ENCODE peak calls at places on chromosomes 3 and 15, in four cellular contexts. V is neuronal stem cell, I is fibroblast of lung, D is astrocyte. F is an unnamed sample.

GRCh38 chr15:92393287-92393993 is at the start of gene ST8SIA2:
- DNase-seq in I (peak; percentile 3), D (peak; percentile 28), V (peak; percentile 75), F (peak; percentile 68)

GRCh38 chr3:147341727-147342126 is 64.6 kb downstream of the ZIC4 start:
- DNase-seq in I (no peak), V (no peak), D (no peak), F (no peak)

GRCh38 chr3:47433796-47434195 is 41.9 kb downstream of the SCAP start:
- DNase-seq in V (no peak), I (no peak), D (no peak), F (no peak)

GRCh38 chr3:172161959-172162358 is 122.6 kb downstream of the FNDC3B start:
- DNase-seq in D (no peak), V (no peak), I (no peak), F (no peak)

GRCh38 chr3:47512416-47513124 is 942 bp downstream of the ELP6 start:
- DNase-seq in V (no peak), D (no peak), I (peak; percentile 25), F (peak; percentile 37)

GRCh38 chr3:134423153-134423552 is 48.9 kb upstream of the AMOTL2 start:
- DNase-seq in I (peak; percentile 69), V (no peak), D (no peak), F (no peak)

GRCh38 chr3:17302774-17303173 is 418.0 kb downstream of the PLCL2 start:
- DNase-seq in D (peak; percentile 62), I (peak; percentile 69), V (no peak), F (no peak)

GRCh38 chr3:50154840-50155490 is at the start of gene SEMA3F:
- DNase-seq in I (peak; percentile 60), D (peak; percentile 51), V (peak; percentile 76), F (peak; percentile 87)

GRCh38 chr3:43378066-43378935 is 92.0 kb downstream of the SNRK start:
- DNase-seq in D (peak; percentile 13), I (peak; percentile 31), V (no peak), F (peak; percentile 62)

GRCh38 chr3:57597973-57598351 is 818 bp upstream of the ARF4 start:
- DNase-seq in V (no peak), I (no peak), D (no peak), F (peak; percentile 64)

DNA sequence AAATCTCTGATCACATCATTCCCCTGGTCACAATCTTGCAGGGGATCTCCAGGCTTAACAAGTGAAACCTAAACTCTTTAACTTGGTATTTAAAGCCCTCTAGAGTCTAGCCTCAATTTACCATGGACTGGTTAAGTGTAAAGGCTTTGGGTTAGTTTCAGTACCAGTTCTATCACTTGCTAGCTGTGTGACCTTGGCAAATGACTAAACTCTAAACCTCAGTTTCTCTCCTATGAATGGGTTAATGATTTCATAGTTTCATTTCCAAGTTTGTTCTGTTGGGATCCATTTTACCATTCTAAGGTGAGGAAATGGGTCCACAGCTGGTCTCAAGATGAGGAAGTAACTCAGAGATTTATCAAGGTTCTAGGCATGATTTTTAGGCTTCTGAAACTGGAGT is 38.8 kb upstream of the TIMP4 start:
- DNase-seq in V (no peak), I (no peak), D (no peak), F (no peak)
- H3K4me2 ChIP-seq in V (no peak overlapping the region), I (no peak overlapping the region), D (no peak overlapping the region), F (no peak overlapping the region)

DNA sequence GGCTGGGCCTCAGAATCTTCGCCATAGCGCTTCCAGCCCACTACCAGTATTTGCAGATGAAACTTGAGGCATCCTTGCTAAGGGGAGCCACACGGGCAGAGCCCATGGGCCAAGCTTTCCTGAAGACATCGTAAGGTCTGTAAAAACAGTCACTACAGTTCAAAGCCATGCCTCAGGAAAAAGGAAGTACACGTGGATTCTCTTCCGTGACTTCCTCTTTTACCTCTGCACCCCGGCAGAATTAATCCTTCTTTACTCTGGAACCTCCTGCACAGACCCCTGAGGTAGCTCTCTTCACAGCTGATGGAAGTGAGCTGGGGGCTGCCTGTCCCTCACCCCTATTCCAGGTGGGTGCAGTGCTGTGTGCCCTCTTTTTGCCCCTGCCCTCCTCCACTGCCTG is 129.2 kb downstream of the CHDH start:
- DNase-seq in V (no peak), D (no peak), I (no peak), F (no peak)
- H3K36me3 ChIP-seq in V (no peaks in the 10 kb centered on the region), D (no peaks in the 10 kb centered on the region), I (no peaks in the 10 kb centered on the region), F (no peaks in the 10 kb centered on the region)

GRCh38 chr15:55485273-55485672 is 22.8 kb downstream of the DNAAF4 start:
- DNase-seq in V (no peak), I (no peak), D (peak; percentile 15), F (no peak)
- H3K4me2 ChIP-seq in V (no peak overlapping the region), I (no peak overlapping the region), D (no peak overlapping the region), F (no peak overlapping the region)

GRCh38 chr3:52233968-52234367 is 5.0 kb downstream of the TWF2 start:
- DNase-seq in I (no peak), V (no peak), D (no peak), F (no peak)
- H3K36me3 ChIP-seq in I (peaks cover 37% of the 10 kb centered on the region), V (peaks cover 14% of the 10 kb centered on the region), D (peaks cover 11% of the 10 kb centered on the region), F (no peaks in the 10 kb centered on the region)

DNA sequence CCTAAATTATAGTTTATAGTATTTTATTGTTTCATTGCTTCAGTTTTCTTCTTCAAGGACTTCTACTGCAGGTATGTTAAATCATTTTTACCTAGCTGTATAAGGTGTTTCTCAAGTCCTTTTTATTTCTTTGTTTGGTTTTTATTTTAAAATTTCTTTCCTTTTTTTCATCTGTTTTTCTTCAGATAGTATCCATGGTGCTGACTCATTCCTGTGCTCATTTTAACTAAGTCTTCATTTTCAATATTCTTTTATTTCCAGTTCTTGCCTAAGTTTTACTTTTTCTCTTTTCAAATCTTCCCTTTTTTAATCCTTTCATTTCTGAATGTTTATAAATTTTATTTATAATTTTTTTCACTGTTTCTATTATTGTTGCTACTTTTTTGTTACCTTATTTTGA is 42.3 kb upstream of the STIMATE start:
- DNase-seq in D (no peak), V (no peak), I (no peak), F (no peak)
- H3K4me2 ChIP-seq in D (no peak overlapping the region), V (no peak overlapping the region), I (no peak overlapping the region), F (no peak overlapping the region)

GRCh38 chr3:66443404-66443803 is 57.4 kb downstream of the LRIG1 start:
- DNase-seq in V (no peak), D (no peak), I (no peak), F (no peak)

GRCh38 chr3:66441124-66441523 is 59.7 kb downstream of the LRIG1 start:
- DNase-seq in V (no peak), I (peak; percentile 40), D (peak; percentile 85), F (no peak)

GRCh38 chr3:66441692-66442091 is 59.1 kb downstream of the LRIG1 start:
- DNase-seq in D (no peak), I (no peak), V (no peak), F (no peak)

GRCh38 chr3:66442254-66443249 is 58.3 kb downstream of the LRIG1 start:
- DNase-seq in I (peak; percentile 84), D (peak; percentile 86), V (no peak), F (peak; percentile 41)

DNA sequence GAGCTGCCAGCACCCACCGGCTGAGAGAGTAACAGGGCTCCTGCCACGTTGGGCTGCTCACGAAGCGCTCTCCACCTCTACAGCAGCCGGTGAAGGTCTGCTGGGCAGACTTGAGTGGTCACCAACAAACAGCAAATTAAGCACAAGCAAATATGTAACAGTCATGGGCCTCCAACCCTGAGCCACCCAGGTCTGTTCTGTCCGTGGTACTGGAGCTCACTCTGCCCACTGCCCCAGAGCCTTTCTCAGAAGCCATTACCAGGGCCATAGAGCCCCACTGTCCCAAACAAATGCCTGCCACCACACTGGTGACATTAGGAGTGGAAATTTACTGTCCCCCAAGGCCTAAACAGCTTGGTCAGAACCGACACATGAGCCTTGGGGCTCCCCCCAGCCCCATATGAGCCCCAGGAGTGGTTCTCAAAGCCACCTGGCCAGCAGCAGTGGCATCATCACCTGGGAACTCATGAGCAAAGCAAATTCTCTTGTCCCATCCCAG is 56.6 kb downstream of the LRIG1 start:
- DNase-seq in V (no peak), I (no peak), D (no peak), F (no peak)
- H3K36me3 ChIP-seq in V (peaks cover 39% of the 10 kb centered on the region), I (no peaks in the 10 kb centered on the region), D (no peaks in the 10 kb centered on the region), F (no peaks in the 10 kb centered on the region)

GRCh38 chr15:26841941-26842340 is 24.9 kb upstream of the GABRA5 start:
- DNase-seq in D (no peak), V (no peak), I (no peak), F (no peak)
- H3K4me2 ChIP-seq in D (no peak overlapping the region), V (no peak overlapping the region), I (no peak overlapping the region), F (no peak overlapping the region)

F was measured in hepatocyte.